ENCODE peak calls at places on chromosome 4, in nine cellular contexts. Q, V, Y, P, H, C, O, F and K are unnamed samples.

GRCh38 chr4:67158669-67159068 is 386.6 kb downstream of the CENPC start:
- DNase-seq in Q (no peak), V (no peak), Y (no peak), P (no peak), H (no peak), C (no peak), O (no peak), F (no peak), K (no peak)

GRCh38 chr4:88674565-88674964 is 23.1 kb downstream of the NAP1L5 start:
- DNase-seq in Q (peak; percentile 31), V (peak; percentile 30), Y (no peak), P (no peak), H (no peak), C (peak; percentile 51), O (no peak), F (no peak), K (no peak)

GRCh38 chr4:85776579-85776978 is 301.6 kb downstream of the ARHGAP24 start:
- DNase-seq in Q (peak; percentile 88), V (no peak), Y (no peak), P (no peak), H (no peak), C (peak; percentile 56), O (peak; percentile 79), F (no peak), K (no peak)

GRCh38 chr4:54941994-54942552 is 183.3 kb downstream of the KDR start:
- DNase-seq in Q (no peak), V (no peak), Y (no peak), P (no peak), H (no peak), C (no peak), O (no peak), F (no peak), K (peak; percentile 64)

GRCh38 chr4:40255722-40256281 is 59.0 kb downstream of the RHOH start:
- DNase-seq in Q (peak; percentile 96), V (peak; percentile 96), Y (no peak), P (no peak), H (no peak), C (peak; percentile 98), O (peak; percentile 92), F (no peak), K (no peak)

GRCh38 chr4:17687237-17687857 is 72.9 kb downstream of the MED28 start:
- DNase-seq in Q (no peak), V (no peak), Y (no peak), P (no peak), H (no peak), C (peak; percentile 21), O (no peak), F (no peak), K (no peak)

GRCh38 chr4:146975535-146975934 is 29.9 kb upstream of the TTC29 start:
- DNase-seq in Q (no peak), V (no peak), Y (no peak), P (no peak), H (no peak), C (no peak), O (no peak), F (no peak), K (peak; percentile 47)

GRCh38 chr4:130648570-130648969 is 1552.6 kb downstream of the C4orf33 start:
- DNase-seq in Q (no peak), V (no peak), Y (no peak), P (no peak), H (no peak), C (no peak), O (no peak), F (no peak), K (no peak)

GRCh38 chr4:113328514-113328913 is 279.1 kb downstream of the ANK2 start:
- DNase-seq in Q (peak; percentile 25), V (no peak), Y (no peak), P (no peak), H (no peak), C (no peak), O (peak; percentile 33), F (peak; percentile 83), K (peak; percentile 53)

GRCh38 chr4:73055241-73055897 is 14.1 kb downstream of the COX18 start:
- DNase-seq in Q (no peak), V (no peak), Y (no peak), P (no peak), H (no peak), C (no peak), O (no peak), F (no peak), K (no peak)

GRCh38 chr4:83561381-83561780 is 25.5 kb downstream of the GPAT3 start:
- DNase-seq in Q (peak; percentile 90), V (peak; percentile 81), Y (no peak), P (peak; percentile 71), H (peak; percentile 55), C (peak; percentile 43), O (peak; percentile 89), F (no peak), K (no peak)

GRCh38 chr4:106062452-106062875 is 167.2 kb downstream of the NPNT start:
- DNase-seq in Q (peak; percentile 15), V (peak; percentile 74), Y (no peak), P (no peak), H (no peak), C (peak; percentile 86), O (peak; percentile 79), F (no peak), K (no peak)

GRCh38 chr4:137967480-137968190 is 274.5 kb downstream of the SLC7A11 start:
- DNase-seq in Q (peak; percentile 23), V (no peak), Y (no peak), P (no peak), H (no peak), C (no peak), O (no peak), F (no peak), K (no peak)

GRCh38 chr4:59120287-59120814 is 2010.2 kb upstream of the IGFBP7 start:
- DNase-seq in Q (no peak), V (no peak), Y (no peak), P (no peak), H (no peak), C (no peak), O (no peak), F (no peak), K (no peak)

GRCh38 chr4:72564184-72564583 is 4.8 kb downstream of the ADAMTS3 start:
- DNase-seq in Q (peak; percentile 97), V (peak; percentile 62), Y (no peak), P (no peak), H (peak; percentile 37), C (no peak), O (peak; percentile 78), F (no peak), K (no peak)

GRCh38 chr4:124459196-124459921 is 253.2 kb downstream of the ANKRD50 start:
- DNase-seq in Q (no peak), V (no peak), Y (no peak), P (no peak), H (no peak), C (no peak), O (no peak), F (no peak), K (no peak)

GRCh38 chr4:153421980-153422379 is 44.2 kb upstream of the TMEM131L start:
- DNase-seq in Q (no peak), V (no peak), Y (no peak), P (no peak), H (no peak), C (no peak), O (no peak), F (no peak), K (no peak)

GRCh38 chr4:147644471-147644870 is 27.3 kb downstream of the TMEM184C start:
- DNase-seq in Q (no peak), V (no peak), Y (no peak), P (peak; percentile 28), H (no peak), C (no peak), O (no peak), F (no peak), K (no peak)

GRCh38 chr4:94757192-94758140 is at the start of gene BMPR1B:
- DNase-seq in Q (peak; percentile 76), V (peak; percentile 80), Y (no peak), P (peak; percentile 19), H (no peak), C (peak; percentile 76), O (peak; percentile 80), F (peak; percentile 67), K (peak; percentile 36)
- TF ChIP-seq CTCF in Q (peak; percentile 17), V (peak; percentile 31), Y (no peak), P (no peak), H (no peak), C (peak; percentile 31), O (peak; percentile 16), F (no peak), K (no peak)

GRCh38 chr4:110970642-110971041 is 347.8 kb upstream of the PITX2 start:
- DNase-seq in Q (peak; percentile 69), V (peak; percentile 61), Y (no peak), P (peak; percentile 30), H (no peak), C (peak; percentile 28), O (peak; percentile 68), F (peak; percentile 94), K (peak; percentile 69)
- TF ChIP-seq CTCF in Q (peak; percentile 77), V (peak; percentile 69), Y (peak; percentile 22), P (peak; percentile 39), H (no peak), C (peak; percentile 60), O (peak; percentile 42), F (peak; percentile 91), K (peak; percentile 24)

GRCh38 chr4:170721812-170722373 is 632.1 kb upstream of the AADAT start:
- DNase-seq in Q (no peak), V (no peak), Y (no peak), P (no peak), H (no peak), C (no peak), O (no peak), F (no peak), K (no peak)

DNA sequence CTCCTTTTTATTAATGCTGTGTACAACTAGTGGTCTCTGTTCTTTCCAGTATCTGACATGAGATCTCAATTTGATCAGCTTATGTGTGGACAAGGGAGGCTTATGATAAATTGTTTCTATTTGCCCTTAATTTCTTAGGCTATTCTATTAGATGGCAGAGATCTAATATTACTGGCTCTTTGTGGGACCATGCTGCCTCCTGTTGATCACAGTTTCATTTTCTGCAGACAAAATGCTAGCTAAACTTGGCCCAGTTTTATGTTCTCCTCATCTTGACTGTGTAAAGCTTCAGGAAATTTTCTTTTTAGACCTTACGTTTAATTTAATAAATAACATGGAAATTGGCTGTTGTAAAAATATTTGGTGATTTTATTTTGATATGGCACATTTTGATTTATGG is 627.1 kb upstream of the AADAT start:
- DNase-seq in Q (peak; percentile 7), V (peak; percentile 10), Y (no peak), P (no peak), H (no peak), C (no peak), O (no peak), F (no peak), K (no peak)
- TF ChIP-seq CTCF in Q (no peak), V (no peak), Y (no peak), P (no peak), H (no peak), C (peak; percentile 11), O (no peak), F (peak; percentile 61), K (no peak)

DNA sequence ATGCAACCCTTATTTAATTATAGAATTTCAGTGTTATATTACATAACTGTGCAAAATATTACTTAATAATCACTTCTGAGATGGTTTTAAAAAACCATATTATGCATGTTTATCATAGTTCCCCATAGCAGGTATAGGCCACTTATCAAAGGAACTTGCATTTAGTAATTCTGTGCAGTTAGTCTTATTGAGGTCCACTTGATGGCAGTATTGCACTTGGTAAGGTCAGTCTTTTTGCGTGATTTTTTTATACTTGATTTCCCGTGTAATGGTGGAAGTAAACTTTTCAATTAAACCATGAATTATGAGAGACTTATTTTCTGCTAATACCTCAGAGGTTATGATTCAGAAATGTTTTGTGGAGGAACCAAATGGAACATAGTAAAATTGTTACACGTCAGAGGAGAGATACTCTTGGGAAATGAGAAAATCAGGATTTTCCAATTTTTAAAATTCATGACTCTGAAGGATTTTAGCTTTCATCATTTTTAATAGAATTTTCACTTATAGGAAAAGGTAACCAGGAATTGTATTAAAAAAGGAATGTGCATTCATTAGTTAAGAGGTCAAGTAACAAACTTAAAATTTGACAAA is 230.0 kb downstream of the CCSER1 start:
- DNase-seq in Q (peak; percentile 75), V (peak; percentile 84), Y (no peak), P (peak; percentile 4), H (no peak), C (peak; percentile 71), O (peak; percentile 78), F (no peak), K (no peak)
- TF ChIP-seq CTCF in Q (peak; percentile 67), V (peak; percentile 67), Y (peak; percentile 62), P (peak; percentile 75), H (no peak), C (peak; percentile 64), O (peak; percentile 70), F (peak; percentile 86), K (peak; percentile 34)